ENCODE peak calls at places on chromosome 7, in ten cellular contexts. E is activated T-helper 9 cell treated with anti-CD3 and anti-CD28 coated beads, Interleukin-2, amount 50 U/mL, for 16 hours; H is stimulated activated CD8-positive, alpha-beta memory T cell treated with anti-CD3 and anti-CD28 coated beads, Interleukin-7, amount 100 ng/mL, for 4 hours; X is sciatic nerve; L is activated CD4-positive, CD25-positive, alpha-beta regulatory T cell; W is psoas muscle; M is activated CD8-positive, alpha-beta memory T cell treated with anti-CD3 and anti-CD28 coated beads for 48 hours; O is nucleus accumbens; U is T follicular helper cell; G is CD4-positive, alpha-beta T cell. N is an unnamed sample.

GRCh38 chr7:95886501-95887090 is 114.2 kb downstream of the DYNC1I1 start:
- DNase-seq in L (no peak), O (no peak), M (no peak), W (no peak), U (no peak), H (no peak), G (no peak), X (no peak), E (no peak), N (peak)

GRCh38 chr7:21497072-21497471 is 45.8 kb upstream of the DNAH11 start:
- DNase-seq in L (no peak), G (no peak), U (no peak), M (no peak), X (no peak), E (no peak), H (no peak), W (no peak), O (no peak), N (peak)

GRCh38 chr7:73842248-73842895 is at the start of gene METTL27:
- DNase-seq in M (peak), L (peak), U (peak), E (peak), G (peak), W (peak), H (peak), O (peak), X (peak), N (peak)

GRCh38 chr7:95205821-95206220 is 118.5 kb downstream of the PON1 start:
- DNase-seq in M (no peak), L (no peak), U (no peak), W (no peak), X (no peak), H (no peak), E (no peak), G (no peak), O (no peak), N (peak)

GRCh38 chr7:137453356-137453755 is 109.8 kb upstream of the PTN start:
- DNase-seq in U (no peak), L (no peak), E (no peak), M (no peak), H (no peak), G (no peak), O (no peak), W (no peak), X (no peak), N (no peak)

GRCh38 chr7:154571772-154572171 is 431.2 kb downstream of the PAXIP1 start:
- DNase-seq in G (no peak), X (no peak), E (no peak), U (no peak), L (no peak), O (no peak), W (no peak), M (no peak), H (no peak), N (no peak)

GRCh38 chr7:113119429-113119828 is 1.1 kb upstream of the SMIM30 start:
- DNase-seq in O (no peak), W (no peak), U (no peak), H (no peak), L (no peak), X (no peak), M (no peak), G (no peak), E (no peak), N (no peak)

GRCh38 chr7:47571355-47572100 is 10.4 kb downstream of the TNS3 start:
- DNase-seq in G (no peak), H (no peak), W (peak), E (no peak), O (peak), L (no peak), M (no peak), U (no peak), X (peak), N (peak)

GRCh38 chr7:155470686-155471638 is 13.0 kb downstream of the EN2 start:
- DNase-seq in M (no peak), W (no peak), G (no peak), O (no peak), U (no peak), E (no peak), L (no peak), X (no peak), H (no peak), N (no peak)

GRCh38 chr7:6398943-6399342 is 48.8 kb downstream of the DAGLB start:
- DNase-seq in U (no peak), M (no peak), G (no peak), W (no peak), O (no peak), H (no peak), X (no peak), L (no peak), E (no peak), N (peak)

GRCh38 chr7:101838837-101839483 is 21.5 kb downstream of the CUX1 start:
- DNase-seq in O (no peak), U (no peak), H (no peak), G (no peak), E (no peak), L (no peak), X (no peak), M (no peak), W (no peak), N (no peak)

GRCh38 chr7:128174391-128174790 is 66.7 kb upstream of the LEP start:
- DNase-seq in L (no peak), M (no peak), W (no peak), O (no peak), H (no peak), G (no peak), U (no peak), E (no peak), X (no peak), N (no peak)

GRCh38 chr7:34165927-34166550 is 260.7 kb downstream of the BMPER start:
- DNase-seq in E (no peak), W (no peak), X (no peak), H (no peak), M (no peak), L (no peak), G (no peak), O (no peak), U (no peak), N (peak)

GRCh38 chr7:84336303-84336702 is 141.7 kb upstream of the SEMA3A start:
- DNase-seq in H (no peak), G (no peak), U (no peak), X (no peak), O (no peak), E (no peak), W (no peak), L (no peak), M (no peak), N (peak)